ENCODE peak calls at places on chromosomes 12 and 14, in ten cellular contexts. N is cardiac muscle cell, F is stomach, L is psoas muscle, V is fibroblast of lung, C is BE2C, R is uterus, Y is mammary epithelial cell, E is ovary, W is PC-9. I is an unnamed sample. For H3K4me1, the result is how much of the 10 kb centered on the place peaks cover.

GRCh38 chr12:112537710-112538396 is 119.1 kb downstream of the PTPN11 start:
- DNase-seq in N (peak), F (no peak), L (no peak), V (no peak), C (no peak), R (no peak), Y (peak), E (no peak), W (peak), I (no peak)

GRCh38 chr12:115096673-115097349 is 412.8 kb upstream of the TBX3 start:
- DNase-seq in N (no peak), F (no peak), L (no peak), V (peak), C (no peak), R (peak), Y (no peak), E (no peak), W (no peak), I (peak)

GRCh38 chr14:91429385-91429784 is 11.8 kb upstream of the CCDC88C start:
- DNase-seq in N (no peak), F (no peak), L (no peak), V (no peak), C (no peak), R (no peak), Y (no peak), E (no peak), W (no peak), I (no peak)

GRCh38 chr12:131827961-131828534 is at the start of gene MMP17:
- DNase-seq in N (peak), F (no peak), L (peak), V (peak), C (peak), R (peak), Y (peak), E (peak), W (no peak), I (peak)

GRCh38 chr12:132359551-132359950 is 30.2 kb upstream of the GALNT9 start:
- DNase-seq in N (no peak), F (no peak), L (no peak), V (no peak), C (no peak), R (no peak), Y (no peak), E (no peak), W (no peak), I (no peak)

GRCh38 chr14:92549853-92550244 is 36.3 kb downstream of the RIN3 start:
- DNase-seq in N (no peak), F (no peak), L (peak), V (peak), C (peak), R (no peak), Y (no peak), E (no peak), W (no peak), I (peak)

GRCh38 chr14:36224176-36224575 is 47.7 kb upstream of the PTCSC3 start:
- DNase-seq in N (no peak), F (no peak), L (no peak), V (no peak), C (no peak), R (no peak), Y (no peak), E (no peak), W (no peak), I (no peak)

GRCh38 chr14:61260939-61261776 is 20.0 kb downstream of the TMEM30B start:
- DNase-seq in N (no peak), F (no peak), L (no peak), V (peak), C (no peak), R (no peak), Y (peak), E (no peak), W (peak), I (no peak)

GRCh38 chr12:54370218-54370730 is 6.0 kb upstream of the GPR84 start:
- DNase-seq in N (peak), F (peak), L (peak), V (peak), C (peak), R (peak), Y (peak), E (peak), W (peak), I (peak)

GRCh38 chr14:58805057-58805456 is 167.3 kb downstream of the DACT1 start:
- DNase-seq in N (peak), F (no peak), L (no peak), V (peak), C (peak), R (no peak), Y (no peak), E (no peak), W (no peak), I (no peak)

GRCh38 chr14:74081491-74081890 is 2.8 kb downstream of the ALDH6A1 start:
- DNase-seq in N (no peak), F (no peak), L (no peak), V (no peak), C (no peak), R (no peak), Y (no peak), E (no peak), W (no peak), I (no peak)

GRCh38 chr14:94612174-94612573 is at the start of gene SERPINA3:
- DNase-seq in N (no peak), F (no peak), L (no peak), V (peak), C (no peak), R (no peak), Y (peak), E (peak), W (no peak), I (no peak)

GRCh38 chr14:73943083-73943482 is 6.8 kb downstream of the FAM161B start:
- DNase-seq in N (no peak), F (no peak), L (no peak), V (peak), C (no peak), R (no peak), Y (peak), E (no peak), W (peak), I (no peak)

GRCh38 chr12:1630827-1631591 is 2.0 kb downstream of the WNT5B start:
- DNase-seq in N (peak), F (no peak), L (peak), V (peak), C (peak), R (no peak), Y (no peak), E (peak), W (no peak), I (no peak)

GRCh38 chr12:121578230-121579189 is 2.3 kb downstream of the KDM2B start:
- DNase-seq in N (peak), F (no peak), L (peak), V (peak), C (no peak), R (peak), Y (no peak), E (peak), W (no peak), I (peak)

GRCh38 chr14:39102265-39102968 is 618 bp downstream of the SEC23A start:
- DNase-seq in N (no peak), F (peak), L (no peak), V (peak), C (no peak), R (no peak), Y (peak), E (no peak), W (no peak), I (peak)

GRCh38 chr12:43852744-43853143 is 16.9 kb downstream of the TMEM117 start:
- DNase-seq in N (no peak), F (no peak), L (no peak), V (no peak), C (no peak), R (no peak), Y (peak), E (no peak), W (no peak), I (no peak)

GRCh38 chr12:119627686-119628085 is 34.1 kb downstream of the TMEM233 start:
- DNase-seq in N (no peak), F (no peak), L (no peak), V (no peak), C (no peak), R (no peak), Y (no peak), E (no peak), W (no peak), I (no peak)

GRCh38 chr12:124762791-124763593 is 100.7 kb downstream of the SCARB1 start:
- DNase-seq in N (no peak), F (no peak), L (no peak), V (no peak), C (no peak), R (no peak), Y (peak), E (no peak), W (no peak), I (no peak)

GRCh38 chr12:19885092-19885813 is 446.0 kb downstream of the AEBP2 start:
- DNase-seq in N (no peak), F (no peak), L (no peak), V (peak), C (no peak), R (peak), Y (no peak), E (no peak), W (no peak), I (no peak)

GRCh38 chr12:12983420-12984035 is 16.5 kb downstream of the HEBP1 start:
- DNase-seq in N (peak), F (no peak), L (no peak), V (peak), C (peak), R (no peak), Y (peak), E (no peak), W (peak), I (no peak)

GRCh38 chr14:100476012-100476822 is 111.0 kb downstream of the BEGAIN start:
- DNase-seq in N (peak), F (peak), L (no peak), V (peak), C (no peak), R (no peak), Y (no peak), E (no peak), W (peak), I (no peak)

GRCh38 chr14:75452900-75453816 is 25.3 kb downstream of the JDP2 start:
- DNase-seq in N (peak), F (no peak), L (peak), V (peak), C (no peak), R (peak), Y (peak), E (peak), W (peak), I (peak)

GRCh38 chr12:104282109-104282508 is 21.4 kb upstream of the EID3 start:
- DNase-seq in N (no peak), F (no peak), L (no peak), V (peak), C (no peak), R (no peak), Y (no peak), E (no peak), W (peak), I (no peak)

GRCh38 chr14:60166144-60166543 is 946 bp upstream of the DHRS7 start:
- DNase-seq in N (no peak), F (no peak), L (no peak), V (no peak), C (no peak), R (no peak), Y (no peak), E (no peak), W (no peak), I (no peak)

GRCh38 chr12:25313591-25313990 is 62.9 kb upstream of the KRAS start:
- DNase-seq in N (no peak), F (no peak), L (no peak), V (no peak), C (no peak), R (no peak), Y (peak), E (no peak), W (no peak), I (no peak)

GRCh38 chr12:25320123-25321006 is 69.6 kb upstream of the KRAS start:
- DNase-seq in N (no peak), F (no peak), L (no peak), V (no peak), C (no peak), R (no peak), Y (no peak), E (no peak), W (no peak), I (no peak)

GRCh38 chr12:25315388-25315787 is 64.7 kb upstream of the KRAS start:
- DNase-seq in N (no peak), F (no peak), L (no peak), V (no peak), C (no peak), R (no peak), Y (no peak), E (no peak), W (no peak), I (no peak)

GRCh38 chr12:25319233-25319984 is 68.7 kb upstream of the KRAS start:
- DNase-seq in N (no peak), F (no peak), L (no peak), V (no peak), C (no peak), R (no peak), Y (no peak), E (no peak), W (no peak), I (no peak)

DNA sequence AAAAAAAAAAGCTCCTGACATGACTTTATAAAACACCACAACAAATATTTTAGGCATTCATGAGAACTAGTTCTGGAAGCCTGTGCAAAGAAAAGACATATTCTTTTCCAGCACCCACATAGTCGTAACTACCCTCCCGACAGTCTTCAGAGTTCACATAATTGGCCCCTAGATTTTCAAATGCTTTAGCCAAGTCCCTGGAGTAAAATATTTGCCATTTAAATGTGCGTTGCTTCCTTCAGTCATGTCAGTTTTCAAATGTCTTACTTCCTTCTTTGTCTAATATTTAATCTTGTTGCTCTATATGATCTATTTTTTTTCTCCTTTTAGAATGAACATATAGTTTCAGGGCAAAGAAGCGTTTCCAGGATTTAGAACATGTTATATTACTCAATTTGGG is 66.8 kb upstream of the KRAS start:
- DNase-seq in N (no peak), F (no peak), L (no peak), V (no peak), C (no peak), R (no peak), Y (no peak), E (no peak), W (no peak), I (no peak)
- H3K4me1 ChIP-seq in N (under half), F (under half), L (under half), V (under half), C (under half), R (under half), Y (under half), E (under half), W (under half), I (under half)

GRCh38 chr14:102499401-102500189 is 10.0 kb downstream of the ANKRD9 start:
- DNase-seq in N (no peak), F (no peak), L (peak), V (no peak), C (no peak), R (no peak), Y (no peak), E (no peak), W (no peak), I (peak)

GRCh38 chr14:102496331-102496691 is 13.3 kb downstream of the ANKRD9 start:
- DNase-seq in N (no peak), F (no peak), L (no peak), V (no peak), C (no peak), R (no peak), Y (no peak), E (no peak), W (no peak), I (no peak)

GRCh38 chr14:102498678-102499265 is 10.8 kb downstream of the ANKRD9 start:
- DNase-seq in N (no peak), F (no peak), L (no peak), V (no peak), C (no peak), R (no peak), Y (no peak), E (no peak), W (no peak), I (no peak)

GRCh38 chr14:102496955-102497744 is 12.4 kb downstream of the ANKRD9 start:
- DNase-seq in N (no peak), F (no peak), L (peak), V (no peak), C (no peak), R (no peak), Y (no peak), E (no peak), W (no peak), I (no peak)

DNA sequence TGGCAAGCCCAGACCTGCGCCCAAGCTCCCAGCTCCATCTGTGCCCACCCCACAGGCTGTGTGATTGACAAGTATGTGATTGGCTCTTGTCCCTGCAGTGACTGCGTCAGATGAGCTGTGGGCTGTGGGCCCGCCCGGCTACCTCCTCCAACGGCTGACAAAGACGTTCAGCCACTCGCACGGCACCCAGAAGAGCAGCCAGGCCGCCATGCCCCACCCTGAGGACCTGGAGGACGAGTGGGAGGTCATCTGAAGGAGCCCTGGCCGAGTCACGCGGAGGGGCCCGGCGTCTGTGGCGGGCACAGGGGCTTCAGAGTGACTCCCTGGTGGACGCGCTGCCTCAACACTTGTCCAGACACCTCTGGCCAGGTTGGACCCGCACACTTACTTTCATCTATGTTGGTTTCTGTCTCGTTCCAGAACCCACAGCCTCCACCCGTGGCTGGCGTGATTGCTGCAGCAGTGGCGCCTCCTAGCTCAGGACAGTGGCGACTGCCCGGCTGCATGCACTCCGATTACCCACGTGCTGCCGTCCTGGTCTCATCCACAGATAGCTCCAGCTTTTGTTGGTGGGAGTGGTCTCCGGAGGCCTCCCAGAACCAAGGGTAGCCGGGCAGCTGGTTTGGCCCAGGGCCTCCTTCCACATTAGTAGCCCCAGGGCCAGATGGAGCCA is 11.4 kb downstream of the ANKRD9 start:
- DNase-seq in N (no peak), F (no peak), L (peak), V (no peak), C (peak), R (no peak), Y (no peak), E (no peak), W (no peak), I (no peak)
- TF ChIP-seq CTCF in N (no peak), F (no peak), L (peak), V (peak), C (peak), R (no peak), Y (peak), E (no peak), W (peak), I (peak)

GRCh38 chr12:51383281-51383905 is 7.8 kb downstream of the GALNT6 start:
- DNase-seq in N (no peak), F (no peak), L (no peak), V (no peak), C (no peak), R (no peak), Y (peak), E (no peak), W (peak), I (no peak)

GRCh38 chr12:51388066-51388799 is 3.0 kb downstream of the GALNT6 start:
- DNase-seq in N (no peak), F (no peak), L (no peak), V (peak), C (peak), R (no peak), Y (peak), E (no peak), W (peak), I (no peak)

GRCh38 chr12:51389302-51389999 is 1.8 kb downstream of the GALNT6 start:
- DNase-seq in N (no peak), F (peak), L (no peak), V (peak), C (no peak), R (no peak), Y (no peak), E (no peak), W (no peak), I (no peak)

GRCh38 chr12:51388826-51389225 is 2.4 kb downstream of the GALNT6 start:
- DNase-seq in N (no peak), F (no peak), L (no peak), V (peak), C (no peak), R (no peak), Y (no peak), E (no peak), W (no peak), I (no peak)

GRCh38 chr12:51386361-51386760 is 4.8 kb downstream of the GALNT6 start:
- DNase-seq in N (no peak), F (no peak), L (no peak), V (no peak), C (no peak), R (no peak), Y (no peak), E (no peak), W (peak), I (no peak)
- H3K4me1 ChIP-seq in N (under half), F (under half), L (under half), V (under half), C (under half), R (under half), Y (under half), E (under half), W (half or more), I (under half)

DNA sequence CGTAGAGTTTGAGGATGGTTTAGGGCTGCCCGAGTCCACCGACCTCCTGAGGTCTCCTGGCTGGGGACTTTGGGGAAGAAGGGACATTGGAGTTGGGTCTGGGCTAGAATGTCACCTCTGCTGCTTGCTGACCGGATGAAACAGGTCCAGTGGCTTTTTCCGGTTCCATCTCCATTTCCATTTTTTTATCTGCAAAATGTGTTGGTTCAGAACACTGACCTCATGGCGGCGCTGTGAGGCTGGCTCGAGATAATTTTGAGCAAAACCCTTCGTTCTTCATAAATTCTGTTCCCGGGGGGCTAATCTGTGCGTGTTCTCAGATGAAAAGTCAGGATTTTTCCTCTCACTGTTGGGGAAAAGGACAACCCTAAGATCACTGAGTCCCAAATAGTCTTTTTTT is 11.7 kb upstream of the MYL2 start:
- DNase-seq in N (no peak), F (no peak), L (no peak), V (no peak), C (no peak), R (no peak), Y (no peak), E (no peak), W (no peak), I (no peak)
- TF ChIP-seq CTCF in N (peak), F (no peak), L (no peak), V (peak), C (peak), R (no peak), Y (peak), E (no peak), W (peak), I (peak)